ENCODE peak calls at places on chromosomes 16 and 17, in seven cellular contexts. V is stimulated activated CD4-positive, alpha-beta T cell treated with anti-CD3 and anti-CD28 coated beads, Interleukin-15, amount 100 ng/mL, for 24 hours; J is kidney glomerular epithelial cell; N is head of caudate nucleus; F is NCI-H345; C is ecto neural progenitor cell; M is Panc1. D is an unnamed sample.

GRCh38 chr17:45837603-45838002 is 7.1 kb upstream of the SPPL2C start:
- DNase-seq in V (no peak), J (no peak), N (no peak), F (no peak), C (no peak), M (no peak), D (no peak)

GRCh38 chr16:88804552-88805339 is 1.2 kb downstream of the CDT1 start:
- DNase-seq in V (peak; percentile 70), J (no peak), N (peak; percentile 32), F (peak; percentile 19), C (no peak), M (no peak), D (peak; percentile 77)

GRCh38 chr16:48113471-48113870 is 42.3 kb downstream of the ABCC12 start:
- DNase-seq in V (no peak), J (no peak), N (no peak), F (no peak), C (no peak), M (no peak), D (peak; percentile 63)

GRCh38 chr17:78113804-78114785 is 14.5 kb downstream of the TMC6 start:
- DNase-seq in V (peak; percentile 53), J (no peak), N (no peak), F (no peak), C (no peak), M (no peak), D (no peak)

GRCh38 chr17:4536742-4537411 is 18.3 kb downstream of the MYBBP1A start:
- DNase-seq in V (no peak), J (no peak), N (no peak), F (no peak), C (no peak), M (no peak), D (no peak)

GRCh38 chr16:15523092-15523541 is 88.7 kb downstream of the BMERB1 start:
- DNase-seq in V (no peak), J (no peak), N (peak; percentile 82), F (no peak), C (no peak), M (no peak), D (no peak)

GRCh38 chr17:2418572-2418971 is 17.7 kb upstream of the MNT start:
- DNase-seq in V (no peak), J (no peak), N (no peak), F (no peak), C (peak; percentile 43), M (no peak), D (peak; percentile 54)

GRCh38 chr17:82936768-82937171 is 96.9 kb upstream of the ZNF750 start:
- DNase-seq in V (no peak), J (no peak), N (no peak), F (no peak), C (no peak), M (no peak), D (no peak)

GRCh38 chr17:45293413-45294211 is 23.2 kb downstream of the MAP3K14 start:
- DNase-seq in V (peak; percentile 57), J (peak; percentile 84), N (peak; percentile 80), F (no peak), C (no peak), M (peak; percentile 87), D (peak; percentile 98)

GRCh38 chr17:17538417-17539391 is 42.5 kb upstream of the RASD1 start:
- DNase-seq in V (no peak), J (no peak), N (no peak), F (peak; percentile 89), C (no peak), M (peak; percentile 20), D (no peak)

GRCh38 chr17:18319604-18320256 is 4.6 kb downstream of the SMCR8 start:
- DNase-seq in V (no peak), J (peak; percentile 6), N (peak; percentile 37), F (no peak), C (peak; percentile 63), M (no peak), D (peak; percentile 89)

GRCh38 chr16:65743558-65743957 is 621.7 kb upstream of the CDH11 start:
- DNase-seq in V (no peak), J (no peak), N (no peak), F (no peak), C (no peak), M (no peak), D (no peak)

GRCh38 chr17:77572065-77572601 is 386.4 kb upstream of the TNRC6C start:
- DNase-seq in V (no peak), J (no peak), N (peak; percentile 21), F (no peak), C (peak; percentile 60), M (no peak), D (peak; percentile 53)

GRCh38 chr17:77444653-77445029 is 303.9 kb downstream of the SEC14L1 start:
- DNase-seq in V (peak; percentile 43), J (no peak), N (no peak), F (no peak), C (no peak), M (no peak), D (no peak)

GRCh38 chr17:59753522-59754467 is 46.3 kb downstream of the VMP1 start:
- DNase-seq in V (no peak), J (peak; percentile 85), N (peak; percentile 69), F (peak; percentile 76), C (no peak), M (peak; percentile 83), D (no peak)

GRCh38 chr17:63993368-63993990 is 4.7 kb upstream of the PRR29 start:
- DNase-seq in V (no peak), J (no peak), N (no peak), F (no peak), C (peak; percentile 39), M (no peak), D (no peak)

GRCh38 chr17:32498362-32498761 is 11.6 kb downstream of the CDK5R1 start:
- DNase-seq in V (no peak), J (no peak), N (no peak), F (peak; percentile 40), C (no peak), M (no peak), D (peak; percentile 93)

GRCh38 chr16:31460582-31461002 is 1.3 kb downstream of the ARMC5 start:
- DNase-seq in V (no peak), J (peak; percentile 11), N (no peak), F (peak; percentile 36), C (no peak), M (no peak), D (no peak)

GRCh38 chr17:4901648-4902344 is 1.1 kb downstream of the CHRNE start:
- DNase-seq in V (no peak), J (no peak), N (peak; percentile 64), F (no peak), C (peak; percentile 50), M (no peak), D (no peak)

GRCh38 chr17:40121191-40121885 is 433 bp upstream of the MSL1 start:
- DNase-seq in V (peak; percentile 59), J (no peak), N (peak; percentile 80), F (peak; percentile 53), C (no peak), M (no peak), D (peak; percentile 77)

GRCh38 chr16:13767215-13767614 is 152.7 kb upstream of the ERCC4 start:
- DNase-seq in V (no peak), J (peak; percentile 32), N (peak; percentile 22), F (no peak), C (no peak), M (no peak), D (no peak)